ENCODE peak calls at places on chromosomes 6 and 20, in six cellular contexts. A, B, D, F, L and S are unnamed samples.

GRCh38 chr6:15577550-15578171 is 85.2 kb downstream of the DTNBP1 start:
- DNase-seq in A (peak), B (no peak), D (no peak), F (no peak), L (no peak), S (peak)

GRCh38 chr20:50810063-50810462 is 15.2 kb downstream of the BCAS4 start:
- DNase-seq in A (no peak), B (no peak), D (no peak), F (no peak), L (no peak), S (no peak)

GRCh38 chr6:83198486-83199172 is 5.5 kb downstream of the RWDD2A start:
- DNase-seq in A (peak), B (no peak), D (no peak), F (no peak), L (no peak), S (no peak)

GRCh38 chr6:25012657-25013056 is 76.9 kb upstream of the RIPOR2 start:
- DNase-seq in A (peak), B (no peak), D (no peak), F (no peak), L (peak), S (peak)

GRCh38 chr6:123489589-123489988 is 147.2 kb downstream of the TRDN start:
- DNase-seq in A (no peak), B (no peak), D (no peak), F (no peak), L (no peak), S (no peak)

GRCh38 chr6:30156262-30156599 is 4.8 kb downstream of the TRIM10 start:
- DNase-seq in A (no peak), B (no peak), D (no peak), F (no peak), L (no peak), S (no peak)

GRCh38 chr20:49938173-49939163 is 2.3 kb downstream of the RNF114 start:
- DNase-seq in A (peak), B (no peak), D (no peak), F (no peak), L (no peak), S (peak)

GRCh38 chr20:699811-700338 is 24.3 kb upstream of the SCRT2 start:
- DNase-seq in A (no peak), B (no peak), D (no peak), F (peak), L (no peak), S (no peak)

GRCh38 chr6:155388546-155388945 is 67.1 kb downstream of the NOX3 start:
- DNase-seq in A (peak), B (no peak), D (no peak), F (no peak), L (no peak), S (peak)

GRCh38 chr6:113184736-113185135 is 672.4 kb upstream of the MARCKS start:
- DNase-seq in A (peak), B (no peak), D (no peak), F (no peak), L (no peak), S (no peak)

GRCh38 chr6:115668781-115669180 is 391.9 kb downstream of the FRK start:
- DNase-seq in A (no peak), B (no peak), D (no peak), F (no peak), L (no peak), S (no peak)

GRCh38 chr6:136401749-136402148 is 112.1 kb upstream of the BCLAF1 start:
- DNase-seq in A (peak), B (no peak), D (no peak), F (no peak), L (no peak), S (peak)

GRCh38 chr6:74070091-74070490 is 374.1 kb downstream of the CD109 start:
- DNase-seq in A (peak), B (no peak), D (no peak), F (no peak), L (no peak), S (peak)

GRCh38 chr20:4484431-4485057 is 237.2 kb upstream of the PRND start:
- DNase-seq in A (no peak), B (no peak), D (no peak), F (no peak), L (no peak), S (no peak)

GRCh38 chr20:24963672-24964517 is 14.8 kb downstream of the CST7 start:
- DNase-seq in A (no peak), B (no peak), D (no peak), F (peak), L (no peak), S (no peak)

GRCh38 chr6:160071805-160072687 is 49.6 kb upstream of the SLC22A1 start:
- DNase-seq in A (no peak), B (no peak), D (peak), F (no peak), L (no peak), S (no peak)

GRCh38 chr6:168342626-168343025 is 23.0 kb upstream of the DACT2 start:
- DNase-seq in A (no peak), B (no peak), D (no peak), F (no peak), L (peak), S (no peak)

GRCh38 chr6:31870385-31870921 is 7.8 kb upstream of the NEU1 start:
- DNase-seq in A (no peak), B (no peak), D (peak), F (peak), L (no peak), S (no peak)

GRCh38 chr6:10307476-10307875 is 107.4 kb downstream of the TFAP2A start:
- DNase-seq in A (no peak), B (no peak), D (no peak), F (peak), L (no peak), S (no peak)

GRCh38 chr6:138833819-138834539 is 38.1 kb downstream of the ECT2L start:
- DNase-seq in A (no peak), B (no peak), D (no peak), F (no peak), L (no peak), S (no peak)

GRCh38 chr6:142155091-142155490 is 8.0 kb downstream of the VTA1 start:
- DNase-seq in A (no peak), B (no peak), D (no peak), F (no peak), L (no peak), S (no peak)

GRCh38 chr6:26196846-26197683 is 109.8 kb downstream of the HFE start:
- DNase-seq in A (peak), B (peak), D (peak), F (peak), L (peak), S (peak)
- H3K18ac ChIP-seq in A (peak), B (peak), D (peak), F (peak), L (peak), S (peak)

GRCh38 chr6:3961581-3962225 is 112.5 kb downstream of the FAM50B start:
- DNase-seq in A (peak), B (no peak), D (no peak), F (no peak), L (no peak), S (no peak)

GRCh38 chr6:3960754-3961361 is 111.7 kb downstream of the FAM50B start:
- DNase-seq in A (peak), B (no peak), D (no peak), F (no peak), L (no peak), S (peak)

GRCh38 chr6:3963404-3963803 is 114.2 kb downstream of the FAM50B start:
- DNase-seq in A (no peak), B (no peak), D (no peak), F (no peak), L (no peak), S (no peak)

GRCh38 chr6:3965071-3965718 is 113.7 kb downstream of the FAM217A start:
- DNase-seq in A (no peak), B (no peak), D (no peak), F (no peak), L (no peak), S (no peak)

DNA sequence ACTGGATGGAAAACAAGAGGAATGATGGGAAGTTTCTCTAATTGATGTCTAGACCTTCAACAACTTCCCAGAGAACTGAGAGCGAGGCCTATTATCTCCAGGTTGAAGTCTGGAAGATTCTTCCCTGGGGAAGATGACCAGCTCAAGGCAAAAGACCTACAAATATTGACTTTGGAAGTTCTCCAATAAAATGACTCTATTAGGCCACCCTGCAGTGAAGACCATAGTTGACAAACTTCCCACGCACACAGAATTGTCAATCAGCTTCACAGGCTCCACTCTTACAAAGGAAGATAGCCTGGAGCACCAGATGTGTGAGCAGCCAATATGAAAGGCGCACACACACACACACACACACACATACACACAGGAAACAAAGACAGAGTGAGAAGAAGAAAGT is 113.7 kb downstream of the FAM50B start:
- DNase-seq in A (peak), B (no peak), D (no peak), F (no peak), L (no peak), S (no peak)
- H3K9ac ChIP-seq in A (no peak), B (no peak), D (no peak), F (no peak), L (no peak), S (no peak)

GRCh38 chr6:103675807-103676406 is 1183.8 kb downstream of the HACE1 start:
- DNase-seq in A (no peak), B (no peak), D (no peak), F (no peak), L (no peak), S (peak)
- H2AFZ ChIP-seq in A (no peak), B (peak), D (no peak), F (peak), L (no peak), S (no peak)

DNA sequence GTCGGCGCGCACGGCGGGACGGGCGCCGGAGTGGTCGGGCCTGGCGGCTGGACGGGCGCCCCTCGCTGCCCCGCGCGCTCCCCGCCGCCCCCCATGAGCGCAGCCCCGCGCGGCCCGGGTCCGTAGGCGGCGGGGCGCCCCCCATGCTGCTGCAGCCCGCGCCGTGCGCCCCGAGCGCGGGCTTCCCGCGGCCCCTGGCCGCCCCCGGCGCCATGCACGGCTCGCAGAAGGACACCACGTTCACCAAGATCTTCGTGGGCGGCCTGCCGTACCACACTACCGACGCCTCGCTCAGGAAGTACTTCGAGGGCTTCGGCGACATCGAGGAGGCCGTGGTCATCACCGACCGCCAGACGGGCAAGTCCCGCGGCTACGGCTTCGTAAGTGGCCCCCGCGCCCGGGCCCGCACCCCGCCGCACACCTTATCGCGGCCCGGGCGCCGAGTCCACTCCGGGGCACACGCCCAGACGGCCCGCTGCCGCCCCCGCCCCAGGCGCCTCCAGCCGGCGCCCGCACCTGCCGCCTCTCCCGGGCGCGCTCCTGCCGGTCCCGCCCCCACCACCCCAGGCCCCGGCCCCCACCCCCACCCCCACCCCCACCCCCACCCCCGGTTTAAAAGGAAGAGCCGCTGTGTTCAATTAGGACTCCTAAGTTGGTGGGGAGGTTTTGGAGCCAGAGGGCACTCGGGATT is 388 bp downstream of the RBM38 start:
- DNase-seq in A (no peak), B (no peak), D (no peak), F (no peak), L (no peak), S (peak)
- H3K18ac ChIP-seq in A (no peak), B (peak), D (peak), F (peak), L (peak), S (peak)

DNA sequence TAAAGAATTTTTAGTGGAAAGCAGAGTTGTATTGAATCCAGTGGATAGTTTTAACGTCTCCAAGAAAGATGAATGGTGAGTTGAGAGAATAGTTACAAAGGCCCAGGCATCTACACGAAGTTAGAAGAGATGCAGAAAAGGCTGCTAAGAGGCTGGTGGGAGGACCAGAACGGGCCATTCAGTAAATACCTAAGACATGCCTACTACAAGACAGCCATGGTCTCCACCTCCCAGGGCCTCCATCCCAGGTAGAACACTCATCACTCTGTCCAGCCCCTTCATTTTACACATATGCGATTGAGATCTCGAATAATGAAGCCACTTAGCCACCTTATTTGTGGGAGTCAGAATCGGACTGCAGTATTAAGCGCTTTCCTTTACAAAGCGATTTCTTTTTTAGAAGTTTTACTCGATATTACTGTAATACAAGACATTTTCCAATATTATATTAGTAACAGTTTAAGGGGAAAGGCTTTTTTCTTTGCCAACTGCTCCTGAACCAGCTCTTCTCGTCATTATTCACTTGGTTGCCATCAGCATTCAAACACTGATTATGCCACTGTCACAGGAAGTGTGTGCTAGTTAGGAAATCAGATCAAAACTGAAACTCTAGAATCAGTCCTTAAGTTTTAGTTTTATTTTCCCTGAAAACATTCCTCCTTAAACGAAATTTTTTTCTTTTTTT is 1.6 kb downstream of the DYNLT1 start:
- DNase-seq in A (peak), B (no peak), D (no peak), F (no peak), L (no peak), S (peak)
- H3K9ac ChIP-seq in A (peak), B (no peak), D (no peak), F (no peak), L (no peak), S (peak)